ENCODE peak calls at places on chromosomes 16 and 17, in five cellular contexts. N, K, W, I and D are unnamed samples.

GRCh38 chr16:27273670-27274522 is 5.3 kb upstream of the NSMCE1 start:
- DNase-seq in W (no peak), I (no peak), K (peak; percentile 71), N (peak; percentile 53), D (no peak)

GRCh38 chr17:70995997-70996396 is 826.7 kb downstream of the KCNJ2 start:
- DNase-seq in I (no peak), K (no peak), W (no peak), N (no peak), D (no peak)

GRCh38 chr16:77596243-77596642 is 126.1 kb upstream of the NUDT7 start:
- DNase-seq in K (no peak), W (no peak), N (peak; percentile 1), I (no peak), D (no peak)

GRCh38 chr17:7459961-7460545 is 15.2 kb downstream of the CHRNB1 start:
- DNase-seq in I (no peak), W (no peak), K (no peak), N (no peak), D (no peak)

GRCh38 chr16:63372283-63372682 is 1336.0 kb upstream of the CDH8 start:
- DNase-seq in W (no peak), I (no peak), K (no peak), N (no peak), D (no peak)

GRCh38 chr17:75872434-75873351 is 5.7 kb downstream of the TRIM47 start:
- DNase-seq in I (no peak), K (peak; percentile 87), W (peak; percentile 50), N (peak; percentile 63), D (no peak)

GRCh38 chr17:8163978-8164814 is 1.4 kb upstream of the VAMP2 start:
- DNase-seq in N (peak; percentile 59), W (peak; percentile 85), I (no peak), K (peak; percentile 48), D (no peak)

GRCh38 chr17:57552114-57552601 is 192.9 kb downstream of the CCDC182 start:
- DNase-seq in W (peak; percentile 66), I (no peak), K (no peak), N (no peak), D (peak; percentile 71)

GRCh38 chr17:61404702-61405046 is 5.0 kb downstream of the TBX2 start:
- DNase-seq in N (peak; percentile 36), K (no peak), W (no peak), I (no peak), D (no peak)

GRCh38 chr17:10126554-10127493 is 71.6 kb downstream of the GAS7 start:
- DNase-seq in W (no peak), K (no peak), I (no peak), N (peak; percentile 88), D (no peak)

GRCh38 chr16:49631521-49632041 is 224.3 kb downstream of the ZNF423 start:
- DNase-seq in K (no peak), I (no peak), N (peak; percentile 23), W (no peak), D (no peak)

GRCh38 chr16:78607465-78607864 is 508.0 kb downstream of the WWOX start:
- DNase-seq in N (no peak), K (no peak), W (no peak), I (no peak), D (no peak)

GRCh38 chr17:27379863-27380533 is 76.2 kb upstream of the KSR1 start:
- DNase-seq in K (no peak), W (peak; percentile 67), I (no peak), N (peak; percentile 43), D (no peak)

GRCh38 chr17:67830440-67830839 is 5.1 kb downstream of the BPTF start:
- DNase-seq in I (no peak), W (no peak), N (no peak), K (no peak), D (no peak)

GRCh38 chr17:16040710-16041251 is 41.2 kb downstream of the TTC19 start:
- DNase-seq in I (no peak), W (no peak), K (no peak), N (peak; percentile 87), D (no peak)

GRCh38 chr16:89365044-89365467 is 125.3 kb downstream of the ANKRD11 start:
- DNase-seq in N (peak; percentile 95), I (no peak), K (no peak), W (no peak), D (no peak)

GRCh38 chr16:19899605-19899955 is 14.9 kb upstream of the GPRC5B start:
- DNase-seq in I (no peak), K (no peak), N (no peak), W (no peak), D (no peak)

GRCh38 chr16:22813946-22814325 is at the start of gene HS3ST2:
- DNase-seq in K (no peak), I (no peak), W (no peak), N (no peak), D (peak; percentile 56)

GRCh38 chr16:12231666-12232065 is 255.1 kb downstream of the SNX29 start:
- DNase-seq in I (no peak), K (no peak), N (peak; percentile 91), W (no peak), D (no peak)

GRCh38 chr17:41419712-41420111 is 4.7 kb downstream of the KRT37 start:
- DNase-seq in I (no peak), K (no peak), N (no peak), W (no peak), D (no peak)

GRCh38 chr17:8436169-8436932 is 667 bp downstream of the NDEL1 start:
- DNase-seq in W (peak; percentile 54), I (no peak), N (peak; percentile 56), K (peak; percentile 85), D (peak; percentile 64)

GRCh38 chr17:9677411-9677810 is 32.1 kb downstream of the USP43 start:
- DNase-seq in W (no peak), N (no peak), I (no peak), K (no peak), D (no peak)

GRCh38 chr17:58956997-58957724 is 149.5 kb downstream of the TRIM37 start:
- DNase-seq in W (no peak), N (peak; percentile 67), K (no peak), I (no peak), D (no peak)

GRCh38 chr17:75191584-75191983 is 8.8 kb upstream of the SUMO2 start:
- DNase-seq in K (no peak), N (peak; percentile 59), I (no peak), W (peak; percentile 16), D (no peak)

GRCh38 chr16:66551362-66551761 is 1.0 kb upstream of the CKLF start:
- DNase-seq in N (peak; percentile 9), K (peak; percentile 59), W (peak; percentile 74), I (peak; percentile 11), D (peak; percentile 63)

GRCh38 chr17:8518858-8519257 is 83.2 kb downstream of the NDEL1 start:
- DNase-seq in K (no peak), I (no peak), W (no peak), N (no peak), D (no peak)

GRCh38 chr17:32361270-32361669 is 11.3 kb downstream of the ZNF207 start:
- DNase-seq in K (no peak), W (no peak), I (no peak), N (no peak), D (no peak)

GRCh38 chr17:45224671-45225050 is 3.0 kb downstream of the FMNL1 start:
- DNase-seq in K (no peak), W (no peak), I (no peak), N (no peak), D (no peak)

DNA sequence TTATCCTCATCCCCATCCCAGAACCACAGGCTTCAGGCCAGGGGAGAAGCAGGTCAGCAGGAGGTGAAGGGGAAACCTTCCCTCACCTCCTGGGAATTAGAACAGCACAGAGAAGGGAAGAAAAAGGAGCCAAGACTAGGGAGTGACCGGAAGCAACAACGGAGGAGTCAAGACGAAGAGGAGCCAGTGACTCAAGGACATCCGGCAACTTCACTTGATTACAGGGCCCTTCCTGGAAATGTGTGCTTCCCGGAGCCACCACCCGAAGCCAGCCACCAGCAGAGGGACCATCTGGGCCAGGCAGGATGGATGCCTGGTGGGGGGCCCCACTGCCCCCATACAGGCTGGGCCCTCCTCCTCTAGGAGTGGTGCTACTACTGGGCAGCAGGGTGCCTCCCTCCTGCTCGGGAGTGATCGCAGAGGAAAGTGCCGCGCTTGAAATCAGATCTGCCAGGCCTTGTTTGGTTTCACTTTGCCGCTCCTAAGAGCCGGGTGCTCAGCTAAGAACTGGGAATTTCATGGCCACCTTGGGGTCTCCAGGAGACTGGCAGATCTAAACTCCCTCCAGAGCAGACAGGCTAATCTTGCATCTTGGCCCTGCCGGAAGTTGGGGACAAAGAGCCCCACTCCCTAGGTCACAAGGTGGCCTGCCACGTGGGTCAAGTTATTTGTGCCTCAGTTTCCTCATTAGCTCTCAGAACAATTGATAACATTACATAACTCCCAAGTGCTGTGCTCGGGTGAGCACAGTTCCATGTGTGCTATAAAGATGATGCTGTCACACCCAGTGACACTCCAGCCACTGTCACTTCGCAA is 6.6 kb downstream of the CDC42EP4 start:
- DNase-seq in K (peak; percentile 71), N (peak; percentile 78), I (no peak), W (peak; percentile 70), D (peak; percentile 53)
- TF ChIP-seq BHLHE40 in K (no peak), N (no peak), I (no peak), W (no peak), D (no peak)

DNA sequence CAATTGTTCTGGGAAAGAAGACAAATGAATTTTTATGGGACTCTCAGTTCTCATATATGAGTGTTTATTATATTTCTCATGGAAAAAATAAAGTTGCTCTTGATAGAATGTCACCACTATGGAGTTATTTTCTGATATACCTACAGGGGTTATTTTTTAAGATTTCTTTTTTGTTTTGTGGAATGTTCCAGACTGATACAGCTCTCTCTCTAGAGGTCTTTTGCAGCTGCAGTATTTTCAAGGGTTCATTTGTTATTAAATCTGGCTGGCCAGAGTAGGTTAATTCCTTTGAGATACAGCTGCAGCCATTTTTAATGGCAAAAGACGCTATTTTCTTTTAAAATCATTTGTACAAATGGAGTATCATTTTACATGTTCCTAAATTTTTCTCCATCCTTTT is 100.7 kb downstream of the ABCA8 start:
- DNase-seq in K (no peak), W (no peak), N (no peak), I (no peak), D (no peak)
- TF ChIP-seq BHLHE40 in K (no peak), W (no peak), N (no peak), I (no peak), D (no peak)

GRCh38 chr16:74654536-74654935 is 12.1 kb downstream of the RFWD3 start:
- DNase-seq in N (no peak), I (no peak), W (no peak), K (no peak), D (no peak)
- TF ChIP-seq BHLHE40 in N (no peak), I (no peak), W (no peak), K (no peak), D (no peak)

GRCh38 chr17:205817-206216 is 24.4 kb upstream of the DOC2B start:
- DNase-seq in N (no peak), W (no peak), K (no peak), I (no peak), D (no peak)

GRCh38 chr17:210402-210801 is 29.0 kb upstream of the DOC2B start:
- DNase-seq in K (no peak), I (no peak), N (no peak), W (no peak), D (no peak)

GRCh38 chr17:206941-207560 is 25.6 kb upstream of the DOC2B start:
- DNase-seq in K (no peak), I (no peak), W (no peak), N (no peak), D (no peak)

GRCh38 chr17:207775-208174 is 26.3 kb upstream of the DOC2B start:
- DNase-seq in K (no peak), W (no peak), I (no peak), N (no peak), D (no peak)

DNA sequence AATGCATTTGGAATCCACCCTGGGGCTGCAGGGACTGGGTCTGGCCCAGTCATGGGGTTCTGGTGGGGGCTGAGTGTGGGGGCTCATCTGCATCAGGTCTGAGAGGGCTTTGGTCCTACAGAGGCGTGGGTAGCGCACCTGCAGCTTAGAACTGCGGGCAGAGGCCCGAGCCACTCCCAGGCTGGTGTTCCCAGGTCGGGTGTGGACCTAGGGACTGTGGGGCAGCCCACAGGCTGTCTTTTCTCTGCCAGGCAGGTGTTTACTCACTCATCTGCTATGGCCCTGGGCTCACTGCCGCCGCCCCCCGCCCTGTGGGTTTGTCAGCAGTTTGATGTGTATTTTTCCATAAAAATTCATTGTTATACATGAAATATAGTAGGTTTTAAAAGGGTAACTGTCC is 27.0 kb upstream of the DOC2B start:
- DNase-seq in N (no peak), W (no peak), I (no peak), K (no peak), D (no peak)
- TF ChIP-seq BHLHE40 in N (no peak), W (no peak), I (no peak), K (no peak), D (no peak)